ENCODE peak calls at places on chromosome 2, in five cellular contexts. A is stimulated activated CD8-positive, alpha-beta memory T cell treated with anti-CD3 and anti-CD28 coated beads, Interleukin-2, amount 100 ng/mL, for 48 hours; Q is adipocyte; H is NCI-H446 treated with DMSO at 0.1 percent for 48 hours; R is HEK293T. B is an unnamed sample.

GRCh38 chr2:42984617-42985016 is 192.2 kb upstream of the HAAO start:
- DNase-seq in A (no peak), Q (no peak), H (no peak), R (no peak), B (no peak)

GRCh38 chr2:10133007-10133647 is 10.6 kb downstream of the RRM2 start:
- DNase-seq in A (no peak), Q (no peak), H (no peak), R (no peak), B (no peak)

GRCh38 chr2:126543081-126543480 is 112.9 kb upstream of the GYPC start:
- DNase-seq in A (no peak), Q (no peak), H (no peak), R (no peak), B (no peak)

GRCh38 chr2:100757621-100758394 is 62.1 kb upstream of the NPAS2 start:
- DNase-seq in A (no peak), Q (peak; percentile 81), H (no peak), R (no peak), B (no peak)

GRCh38 chr2:70795164-70795995 is 4.9 kb upstream of the FIGLA start:
- DNase-seq in A (no peak), Q (no peak), H (no peak), R (no peak), B (no peak)

GRCh38 chr2:119702918-119703401 is 24.0 kb downstream of the TMEM177 start:
- DNase-seq in A (peak; percentile 56), Q (peak; percentile 85), H (no peak), R (peak; percentile 91), B (peak; percentile 58)

GRCh38 chr2:227106845-227107759 is 56.9 kb downstream of the COL4A4 start:
- DNase-seq in A (no peak), Q (peak; percentile 92), H (peak; percentile 4), R (peak; percentile 45), B (peak; percentile 55)

GRCh38 chr2:8049851-8050571 is 631.8 kb upstream of the ID2 start:
- DNase-seq in A (peak; percentile 23), Q (no peak), H (no peak), R (no peak), B (no peak)

GRCh38 chr2:97745474-97746172 is 32.2 kb downstream of the ZAP70 start:
- DNase-seq in A (no peak), Q (no peak), H (no peak), R (no peak), B (no peak)

GRCh38 chr2:145339646-145340045 is 819.7 kb upstream of the ZEB2 start:
- DNase-seq in A (no peak), Q (peak; percentile 41), H (no peak), R (no peak), B (no peak)

GRCh38 chr2:64277101-64277849 is 133.1 kb upstream of the PELI1 start:
- DNase-seq in A (no peak), Q (no peak), H (no peak), R (no peak), B (no peak)

GRCh38 chr2:169590804-169591203 is 6.7 kb downstream of the PPIG start:
- DNase-seq in A (no peak), Q (no peak), H (no peak), R (no peak), B (no peak)

GRCh38 chr2:132439703-132440398 is 23.2 kb downstream of the GPR39 start:
- DNase-seq in A (no peak), Q (peak; percentile 55), H (no peak), R (no peak), B (no peak)

GRCh38 chr2:239912938-239913631 is 112.1 kb downstream of the NDUFA10 start:
- DNase-seq in A (no peak), Q (no peak), H (no peak), R (no peak), B (no peak)

B was measured in HCT116.